ENCODE peak calls at places on chromosomes 13 and 19, in ten cellular contexts. One of them, this sample, is unnamed.

GRCh38 chr19:29806098-29806866 is 5.5 kb upstream of the CCNE1 start:
- DNase-seq in dorsolateral prefrontal cortex: no peak
- DNase-seq in heart left ventricle: peak
- DNase-seq in lower leg skin: no peak
- DNase-seq in AG10803: peak
- DNase-seq in left lung: peak
- DNase-seq in kidney epithelial cell: no peak
- DNase-seq in astrocyte of the spinal cord: no peak
- DNase-seq in hepatocyte: peak
- DNase-seq in body of pancreas: no peak
- DNase-seq in this sample: peak

GRCh38 chr13:98581971-98582702 is 5.2 kb upstream of the STK24 start:
- DNase-seq in dorsolateral prefrontal cortex: no peak
- DNase-seq in heart left ventricle: no peak
- DNase-seq in lower leg skin: no peak
- DNase-seq in AG10803: peak
- DNase-seq in left lung: no peak
- DNase-seq in kidney epithelial cell: peak
- DNase-seq in astrocyte of the spinal cord: peak
- DNase-seq in hepatocyte: peak
- DNase-seq in body of pancreas: no peak
- DNase-seq in this sample: peak

GRCh38 chr13:60482012-60482411 is 85.0 kb downstream of the TDRD3 start:
- DNase-seq in dorsolateral prefrontal cortex: no peak
- DNase-seq in heart left ventricle: no peak
- DNase-seq in lower leg skin: no peak
- DNase-seq in AG10803: peak
- DNase-seq in left lung: no peak
- DNase-seq in kidney epithelial cell: no peak
- DNase-seq in astrocyte of the spinal cord: peak
- DNase-seq in hepatocyte: no peak
- DNase-seq in body of pancreas: no peak
- DNase-seq in this sample: peak

GRCh38 chr13:99312493-99312883 is 5.3 kb upstream of the GPR183 start:
- DNase-seq in dorsolateral prefrontal cortex: peak
- DNase-seq in heart left ventricle: peak
- DNase-seq in lower leg skin: peak
- DNase-seq in AG10803: peak
- DNase-seq in left lung: peak
- DNase-seq in kidney epithelial cell: no peak
- DNase-seq in astrocyte of the spinal cord: peak
- DNase-seq in hepatocyte: peak
- DNase-seq in body of pancreas: peak
- DNase-seq in this sample: peak

GRCh38 chr19:10836478-10837325 is 690 bp upstream of the TMED1 start:
- DNase-seq in dorsolateral prefrontal cortex: peak
- DNase-seq in heart left ventricle: peak
- DNase-seq in lower leg skin: peak
- DNase-seq in AG10803: peak
- DNase-seq in left lung: peak
- DNase-seq in kidney epithelial cell: peak
- DNase-seq in astrocyte of the spinal cord: no peak
- DNase-seq in hepatocyte: peak
- DNase-seq in body of pancreas: peak
- DNase-seq in this sample: no peak

GRCh38 chr13:67229438-67230242 is 496 bp downstream of the PCDH9 start:
- DNase-seq in dorsolateral prefrontal cortex: no peak
- DNase-seq in heart left ventricle: no peak
- DNase-seq in lower leg skin: no peak
- DNase-seq in AG10803: no peak
- DNase-seq in left lung: no peak
- DNase-seq in kidney epithelial cell: no peak
- DNase-seq in astrocyte of the spinal cord: no peak
- DNase-seq in hepatocyte: peak
- DNase-seq in body of pancreas: no peak
- DNase-seq in this sample: no peak

GRCh38 chr13:97621025-97621424 is 187.1 kb downstream of the RAP2A start:
- DNase-seq in dorsolateral prefrontal cortex: no peak
- DNase-seq in heart left ventricle: no peak
- DNase-seq in lower leg skin: no peak
- DNase-seq in AG10803: no peak
- DNase-seq in left lung: no peak
- DNase-seq in kidney epithelial cell: no peak
- DNase-seq in astrocyte of the spinal cord: no peak
- DNase-seq in hepatocyte: no peak
- DNase-seq in body of pancreas: no peak
- DNase-seq in this sample: no peak

GRCh38 chr19:48136547-48136946 is 25.9 kb upstream of the PLA2G4C start:
- DNase-seq in dorsolateral prefrontal cortex: no peak
- DNase-seq in heart left ventricle: no peak
- DNase-seq in lower leg skin: no peak
- DNase-seq in AG10803: no peak
- DNase-seq in left lung: no peak
- DNase-seq in kidney epithelial cell: no peak
- DNase-seq in astrocyte of the spinal cord: no peak
- DNase-seq in hepatocyte: no peak
- DNase-seq in body of pancreas: no peak
- DNase-seq in this sample: no peak

GRCh38 chr13:41720839-41721561 is 239.9 kb downstream of the VWA8 start:
- DNase-seq in dorsolateral prefrontal cortex: no peak
- DNase-seq in heart left ventricle: no peak
- DNase-seq in lower leg skin: no peak
- DNase-seq in AG10803: no peak
- DNase-seq in left lung: no peak
- DNase-seq in kidney epithelial cell: no peak
- DNase-seq in astrocyte of the spinal cord: no peak
- DNase-seq in hepatocyte: no peak
- DNase-seq in body of pancreas: no peak
- DNase-seq in this sample: no peak

GRCh38 chr19:4068058-4068966 is 1.6 kb upstream of the ZBTB7A start:
- DNase-seq in dorsolateral prefrontal cortex: no peak
- DNase-seq in heart left ventricle: no peak
- DNase-seq in lower leg skin: no peak
- DNase-seq in AG10803: no peak
- DNase-seq in left lung: no peak
- DNase-seq in kidney epithelial cell: no peak
- DNase-seq in astrocyte of the spinal cord: no peak
- DNase-seq in hepatocyte: peak
- DNase-seq in body of pancreas: no peak
- DNase-seq in this sample: no peak
- H3K4me3 ChIP-seq in dorsolateral prefrontal cortex: peak
- H3K4me3 ChIP-seq in heart left ventricle: peak
- H3K4me3 ChIP-seq in lower leg skin: no peak
- H3K4me3 ChIP-seq in AG10803: peak
- H3K4me3 ChIP-seq in left lung: peak
- H3K4me3 ChIP-seq in kidney epithelial cell: no peak
- H3K4me3 ChIP-seq in astrocyte of the spinal cord: no peak
- H3K4me3 ChIP-seq in hepatocyte: no peak
- H3K4me3 ChIP-seq in body of pancreas: no peak
- H3K4me3 ChIP-seq in this sample: peak

GRCh38 chr19:23525265-23525862 is 130.1 kb upstream of the ZNF91 start:
- DNase-seq in dorsolateral prefrontal cortex: no peak
- DNase-seq in heart left ventricle: no peak
- DNase-seq in lower leg skin: no peak
- DNase-seq in AG10803: no peak
- DNase-seq in left lung: no peak
- DNase-seq in kidney epithelial cell: no peak
- DNase-seq in astrocyte of the spinal cord: no peak
- DNase-seq in hepatocyte: peak
- DNase-seq in body of pancreas: no peak
- DNase-seq in this sample: no peak
- TF ChIP-seq CTCF in dorsolateral prefrontal cortex: no peak
- TF ChIP-seq CTCF in heart left ventricle: no peak
- TF ChIP-seq CTCF in lower leg skin: no peak
- TF ChIP-seq CTCF in AG10803: no peak
- TF ChIP-seq CTCF in left lung: no peak
- TF ChIP-seq CTCF in kidney epithelial cell: no peak
- TF ChIP-seq CTCF in astrocyte of the spinal cord: no peak
- TF ChIP-seq CTCF in hepatocyte: no peak
- TF ChIP-seq CTCF in body of pancreas: no peak
- TF ChIP-seq CTCF in this sample: no peak

GRCh38 chr13:93942016-93942415 is 537.5 kb downstream of the DCT start:
- DNase-seq in dorsolateral prefrontal cortex: no peak
- DNase-seq in heart left ventricle: no peak
- DNase-seq in lower leg skin: no peak
- DNase-seq in AG10803: no peak
- DNase-seq in left lung: no peak
- DNase-seq in kidney epithelial cell: no peak
- DNase-seq in astrocyte of the spinal cord: no peak
- DNase-seq in hepatocyte: no peak
- DNase-seq in body of pancreas: no peak
- DNase-seq in this sample: no peak
- H3K4me3 ChIP-seq in dorsolateral prefrontal cortex: no peak
- H3K4me3 ChIP-seq in heart left ventricle: no peak
- H3K4me3 ChIP-seq in lower leg skin: no peak
- H3K4me3 ChIP-seq in AG10803: no peak
- H3K4me3 ChIP-seq in left lung: no peak
- H3K4me3 ChIP-seq in kidney epithelial cell: no peak
- H3K4me3 ChIP-seq in astrocyte of the spinal cord: no peak
- H3K4me3 ChIP-seq in hepatocyte: no peak
- H3K4me3 ChIP-seq in body of pancreas: no peak
- H3K4me3 ChIP-seq in this sample: no peak

DNA sequence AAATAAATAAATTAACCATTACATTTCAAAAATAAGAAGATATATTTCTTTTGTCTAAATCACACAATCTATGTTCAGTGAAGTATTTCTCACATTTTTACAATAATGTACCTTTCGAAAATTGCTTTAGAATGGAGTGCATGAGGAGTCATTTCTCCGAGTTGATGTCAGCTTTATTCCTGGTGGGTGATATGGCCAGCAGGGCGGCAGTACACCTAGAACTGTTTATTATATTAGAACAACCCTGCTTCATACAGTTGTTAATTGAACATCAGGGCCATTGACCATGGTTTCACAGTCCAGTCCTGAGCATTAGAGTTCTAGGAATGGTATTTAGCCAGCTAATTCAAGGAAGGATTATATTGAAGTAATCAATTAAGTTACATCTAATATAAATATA is 696.3 kb upstream of the SLC10A2 start:
- DNase-seq in dorsolateral prefrontal cortex: no peak
- DNase-seq in heart left ventricle: no peak
- DNase-seq in lower leg skin: no peak
- DNase-seq in AG10803: no peak
- DNase-seq in left lung: no peak
- DNase-seq in kidney epithelial cell: no peak
- DNase-seq in astrocyte of the spinal cord: no peak
- DNase-seq in hepatocyte: no peak
- DNase-seq in body of pancreas: no peak
- DNase-seq in this sample: no peak
- TF ChIP-seq CTCF in dorsolateral prefrontal cortex: no peak
- TF ChIP-seq CTCF in heart left ventricle: no peak
- TF ChIP-seq CTCF in lower leg skin: no peak
- TF ChIP-seq CTCF in AG10803: no peak
- TF ChIP-seq CTCF in left lung: no peak
- TF ChIP-seq CTCF in kidney epithelial cell: peak
- TF ChIP-seq CTCF in astrocyte of the spinal cord: no peak
- TF ChIP-seq CTCF in hepatocyte: no peak
- TF ChIP-seq CTCF in body of pancreas: no peak
- TF ChIP-seq CTCF in this sample: no peak

GRCh38 chr13:95099541-95099940 is 201.7 kb downstream of the ABCC4 start:
- DNase-seq in dorsolateral prefrontal cortex: no peak
- DNase-seq in heart left ventricle: no peak
- DNase-seq in lower leg skin: no peak
- DNase-seq in AG10803: no peak
- DNase-seq in left lung: no peak
- DNase-seq in kidney epithelial cell: peak
- DNase-seq in astrocyte of the spinal cord: peak
- DNase-seq in hepatocyte: no peak
- DNase-seq in body of pancreas: no peak
- DNase-seq in this sample: peak

GRCh38 chr13:95098916-95099315 is 202.3 kb downstream of the ABCC4 start:
- DNase-seq in dorsolateral prefrontal cortex: no peak
- DNase-seq in heart left ventricle: no peak
- DNase-seq in lower leg skin: no peak
- DNase-seq in AG10803: no peak
- DNase-seq in left lung: no peak
- DNase-seq in kidney epithelial cell: no peak
- DNase-seq in astrocyte of the spinal cord: no peak
- DNase-seq in hepatocyte: no peak
- DNase-seq in body of pancreas: no peak
- DNase-seq in this sample: no peak

GRCh38 chr13:95106562-95106961 is 194.7 kb downstream of the ABCC4 start:
- DNase-seq in dorsolateral prefrontal cortex: no peak
- DNase-seq in heart left ventricle: no peak
- DNase-seq in lower leg skin: no peak
- DNase-seq in AG10803: no peak
- DNase-seq in left lung: no peak
- DNase-seq in kidney epithelial cell: no peak
- DNase-seq in astrocyte of the spinal cord: no peak
- DNase-seq in hepatocyte: no peak
- DNase-seq in body of pancreas: no peak
- DNase-seq in this sample: no peak

GRCh38 chr13:95100525-95101121 is 200.6 kb downstream of the ABCC4 start:
- DNase-seq in dorsolateral prefrontal cortex: no peak
- DNase-seq in heart left ventricle: no peak
- DNase-seq in lower leg skin: no peak
- DNase-seq in AG10803: peak
- DNase-seq in left lung: no peak
- DNase-seq in kidney epithelial cell: peak
- DNase-seq in astrocyte of the spinal cord: peak
- DNase-seq in hepatocyte: no peak
- DNase-seq in body of pancreas: no peak
- DNase-seq in this sample: peak
- H3K4me3 ChIP-seq in dorsolateral prefrontal cortex: no peak
- H3K4me3 ChIP-seq in heart left ventricle: no peak
- H3K4me3 ChIP-seq in lower leg skin: no peak
- H3K4me3 ChIP-seq in AG10803: no peak
- H3K4me3 ChIP-seq in left lung: no peak
- H3K4me3 ChIP-seq in kidney epithelial cell: no peak
- H3K4me3 ChIP-seq in astrocyte of the spinal cord: no peak
- H3K4me3 ChIP-seq in hepatocyte: no peak
- H3K4me3 ChIP-seq in body of pancreas: no peak
- H3K4me3 ChIP-seq in this sample: no peak

DNA sequence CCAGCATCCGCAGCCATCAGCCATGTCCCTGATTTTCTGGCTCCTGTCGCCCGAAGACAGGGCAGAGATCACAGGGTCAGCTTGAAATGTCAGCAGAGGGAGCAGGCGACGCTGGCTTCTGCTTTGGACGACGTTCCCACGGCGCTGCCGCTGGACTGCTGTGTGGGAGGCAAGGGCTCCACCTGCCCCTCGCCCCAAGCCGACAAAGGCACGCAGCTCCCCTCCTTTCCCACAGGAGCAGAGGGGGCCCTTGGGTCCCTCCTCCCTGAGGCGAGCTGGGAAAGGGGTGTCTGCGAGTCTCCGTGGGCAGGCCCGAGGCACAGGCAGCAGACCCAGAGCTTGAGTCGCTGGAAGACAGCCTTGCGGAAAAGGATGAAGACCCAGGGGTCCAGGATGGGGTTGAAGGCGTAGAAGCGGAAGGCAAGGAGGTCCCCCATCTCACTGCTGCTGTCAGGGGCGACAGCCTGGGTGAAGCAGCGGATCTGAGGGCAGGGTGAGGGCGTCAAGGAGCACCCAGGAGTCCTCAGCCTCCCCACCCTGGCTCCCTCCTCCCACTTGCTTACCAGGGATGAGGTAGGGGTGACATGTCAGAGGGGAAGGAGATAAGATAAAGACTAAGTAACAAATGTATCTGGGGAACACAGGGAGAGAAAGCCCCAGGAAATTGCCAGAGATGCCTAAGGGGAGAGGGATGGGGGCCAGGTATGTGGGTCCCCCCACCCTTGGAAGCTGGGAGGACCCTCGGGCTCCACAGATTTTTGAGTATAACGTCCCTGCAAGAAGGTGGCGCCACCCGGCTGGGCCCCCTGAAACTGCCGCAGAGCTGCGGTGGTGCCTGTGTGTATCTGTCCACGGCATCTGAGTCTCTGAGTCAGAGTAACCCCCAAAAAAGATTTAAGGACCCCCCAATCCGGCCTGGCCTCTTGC is 3.4 kb downstream of the PTGIR start:
- DNase-seq in dorsolateral prefrontal cortex: no peak
- DNase-seq in heart left ventricle: no peak
- DNase-seq in lower leg skin: no peak
- DNase-seq in AG10803: no peak
- DNase-seq in left lung: no peak
- DNase-seq in kidney epithelial cell: no peak
- DNase-seq in astrocyte of the spinal cord: no peak
- DNase-seq in hepatocyte: no peak
- DNase-seq in body of pancreas: no peak
- DNase-seq in this sample: no peak
- TF ChIP-seq CTCF in dorsolateral prefrontal cortex: no peak
- TF ChIP-seq CTCF in heart left ventricle: no peak
- TF ChIP-seq CTCF in lower leg skin: no peak
- TF ChIP-seq CTCF in AG10803: no peak
- TF ChIP-seq CTCF in left lung: no peak
- TF ChIP-seq CTCF in kidney epithelial cell: peak
- TF ChIP-seq CTCF in astrocyte of the spinal cord: peak
- TF ChIP-seq CTCF in hepatocyte: peak
- TF ChIP-seq CTCF in body of pancreas: no peak
- TF ChIP-seq CTCF in this sample: no peak